ENCODE peak calls at places on chromosome 13, in seven cellular contexts. M, E, Q, B, L, G and A are unnamed samples.

GRCh38 chr13:22883961-22884360 is 296.8 kb upstream of the SGCG start:
- DNase-seq in M (no peak), E (no peak), Q (no peak), B (no peak), L (no peak), G (no peak), A (no peak)

GRCh38 chr13:44738463-44738862 is 162.3 kb upstream of the TSC22D1 start:
- DNase-seq in M (no peak), E (no peak), Q (no peak), B (no peak), L (no peak), G (no peak), A (no peak)

GRCh38 chr13:97574926-97575325 is 141.0 kb downstream of the RAP2A start:
- DNase-seq in M (no peak), E (peak), Q (peak), B (no peak), L (no peak), G (no peak), A (no peak)

GRCh38 chr13:78608705-78609463 is 5.5 kb upstream of the POU4F1 start:
- DNase-seq in M (no peak), E (no peak), Q (no peak), B (peak), L (no peak), G (no peak), A (no peak)

GRCh38 chr13:85509512-85509911 is 289.7 kb downstream of the SLITRK6 start:
- DNase-seq in M (no peak), E (no peak), Q (no peak), B (no peak), L (no peak), G (no peak), A (no peak)

GRCh38 chr13:43364210-43365041 is 341.0 kb downstream of the DNAJC15 start:
- DNase-seq in M (no peak), E (no peak), Q (no peak), B (no peak), L (no peak), G (no peak), A (no peak)

GRCh38 chr13:19597523-19597922 is 35.9 kb upstream of the MPHOSPH8 start:
- DNase-seq in M (no peak), E (no peak), Q (no peak), B (no peak), L (no peak), G (no peak), A (no peak)

GRCh38 chr13:90444232-90444631 is 903.3 kb upstream of the MIR17HG start:
- DNase-seq in M (no peak), E (no peak), Q (no peak), B (no peak), L (no peak), G (no peak), A (no peak)

GRCh38 chr13:32471187-32471922 is 43.4 kb upstream of the N4BP2L1 start:
- DNase-seq in M (no peak), E (no peak), Q (no peak), B (no peak), L (no peak), G (no peak), A (no peak)

GRCh38 chr13:83182845-83183244 is 699.4 kb downstream of the SLITRK1 start:
- DNase-seq in M (no peak), E (no peak), Q (no peak), B (no peak), L (no peak), G (no peak), A (no peak)

GRCh38 chr13:98206946-98207345 is 29.9 kb upstream of the RNF113B start:
- DNase-seq in M (no peak), E (no peak), Q (no peak), B (no peak), L (no peak), G (no peak), A (no peak)

GRCh38 chr13:34207872-34208271 is 389.9 kb downstream of the RFC3 start:
- DNase-seq in M (no peak), E (no peak), Q (no peak), B (no peak), L (no peak), G (no peak), A (no peak)

GRCh38 chr13:34208326-34208725 is 390.4 kb downstream of the RFC3 start:
- DNase-seq in M (no peak), E (no peak), Q (no peak), B (no peak), L (no peak), G (no peak), A (no peak)

GRCh38 chr13:34207334-34207733 is 389.4 kb downstream of the RFC3 start:
- DNase-seq in M (no peak), E (no peak), Q (no peak), B (no peak), L (no peak), G (no peak), A (no peak)
- TF ChIP-seq POLR2AphosphoS5 in M (no peak), E (no peak), Q (no peak), B (peak), L (no peak), G (no peak), A (no peak)

GRCh38 chr13:73035660-73036059 is 23.1 kb upstream of the KLF5 start:
- DNase-seq in M (no peak), E (no peak), Q (no peak), B (no peak), L (no peak), G (no peak), A (no peak)
- TF ChIP-seq TAF1 in M (no peak), E (no peak), Q (no peak), B (no peak), L (no peak), G (no peak), A (no peak)

GRCh38 chr13:27257648-27258253 is 6.4 kb downstream of the RPL21 start:
- DNase-seq in M (no peak), E (no peak), Q (no peak), B (no peak), L (no peak), G (no peak), A (no peak)
- TF ChIP-seq POLR2AphosphoS5 in M (peak), E (peak), Q (peak), B (peak), L (peak), G (peak), A (peak)

GRCh38 chr13:46119883-46120614 is 15.2 kb upstream of the CPB2 start:
- DNase-seq in M (peak), E (no peak), Q (no peak), B (no peak), L (no peak), G (no peak), A (no peak)
- TF ChIP-seq TAF1 in M (no peak), E (no peak), Q (no peak), B (no peak), L (no peak), G (no peak), A (no peak)

DNA sequence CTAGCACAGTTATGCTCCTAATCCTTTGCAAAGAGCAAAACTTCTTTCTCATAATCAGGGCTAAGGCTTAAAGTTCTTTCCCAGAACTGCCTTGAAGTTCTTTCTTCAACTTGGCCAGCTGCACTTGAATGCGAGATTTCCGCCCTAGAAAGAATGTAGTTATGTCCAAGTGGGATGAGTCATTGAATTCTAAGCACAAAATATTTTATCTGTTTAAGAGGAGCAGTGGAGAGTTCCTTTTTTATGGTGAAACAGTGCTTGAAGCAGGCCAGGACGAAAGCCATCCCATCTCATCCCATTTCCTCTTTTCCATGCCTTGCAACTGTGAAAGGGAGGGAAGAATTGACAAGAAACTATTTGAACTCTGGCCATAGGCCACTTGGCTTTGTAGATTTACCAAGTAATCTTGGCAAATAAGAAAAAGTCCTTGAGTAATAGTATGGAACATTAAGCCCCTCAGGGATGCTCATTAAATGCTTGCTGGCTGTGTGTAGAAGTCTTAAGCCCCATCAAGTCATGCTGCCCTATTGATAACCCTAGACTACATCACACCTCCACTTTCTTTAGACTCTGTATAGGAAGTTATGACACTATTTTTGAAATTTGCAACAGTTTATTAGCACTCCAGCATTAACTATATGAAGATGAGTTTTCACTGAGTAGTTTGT is 174.6 kb downstream of the KCTD12 start:
- DNase-seq in M (no peak), E (no peak), Q (no peak), B (no peak), L (no peak), G (no peak), A (no peak)
- TF ChIP-seq POLR2AphosphoS5 in M (no peak), E (no peak), Q (no peak), B (peak), L (no peak), G (no peak), A (no peak)

GRCh38 chr13:52925221-52925620 is 76.8 kb upstream of the PCDH8 start:
- DNase-seq in M (no peak), E (no peak), Q (no peak), B (no peak), L (no peak), G (no peak), A (no peak)

GRCh38 chr13:52924241-52925148 is 76.1 kb upstream of the PCDH8 start:
- DNase-seq in M (no peak), E (peak), Q (no peak), B (peak), L (no peak), G (no peak), A (no peak)

GRCh38 chr13:52926971-52927370 is 78.5 kb upstream of the PCDH8 start:
- DNase-seq in M (no peak), E (no peak), Q (no peak), B (no peak), L (no peak), G (no peak), A (no peak)

GRCh38 chr13:52922961-52923360 is 74.5 kb upstream of the PCDH8 start:
- DNase-seq in M (no peak), E (no peak), Q (no peak), B (no peak), L (no peak), G (no peak), A (no peak)

DNA sequence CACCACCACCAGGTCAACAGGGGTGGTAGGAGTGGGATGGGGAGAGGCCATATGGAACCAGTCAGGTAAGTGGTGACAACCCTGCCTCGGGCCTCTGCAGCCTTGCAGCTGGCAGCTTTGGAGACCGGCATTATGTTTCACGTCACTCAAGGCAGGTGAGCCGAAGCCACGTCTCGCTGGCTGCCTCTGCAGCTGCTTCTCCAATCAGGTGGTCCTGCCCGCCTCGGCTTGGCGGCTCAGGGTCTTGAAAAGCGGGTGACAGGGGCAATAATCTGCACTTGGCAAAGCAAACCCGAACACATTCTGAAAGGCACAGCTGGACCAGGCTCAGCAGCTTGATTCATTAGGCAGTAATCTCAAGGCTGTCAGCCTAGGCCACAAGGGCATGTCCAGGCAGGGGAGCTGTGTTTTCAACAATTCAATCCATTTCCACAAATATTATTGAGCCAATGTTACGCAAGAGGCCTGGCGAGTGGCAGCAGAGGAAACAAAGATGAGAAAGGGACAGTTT is 77.4 kb upstream of the PCDH8 start:
- DNase-seq in M (no peak), E (no peak), Q (no peak), B (no peak), L (no peak), G (no peak), A (no peak)
- TF ChIP-seq TAF1 in M (no peak), E (no peak), Q (no peak), B (no peak), L (no peak), G (no peak), A (no peak)

GRCh38 chr13:110432522-110432921 is 125.4 kb downstream of the COL4A2 start:
- DNase-seq in M (no peak), E (no peak), Q (no peak), B (peak), L (no peak), G (no peak), A (no peak)

GRCh38 chr13:110431425-110431824 is 124.3 kb downstream of the COL4A2 start:
- DNase-seq in M (no peak), E (no peak), Q (no peak), B (no peak), L (no peak), G (no peak), A (no peak)

GRCh38 chr13:110433014-110433413 is 125.9 kb downstream of the COL4A2 start:
- DNase-seq in M (no peak), E (no peak), Q (no peak), B (peak), L (no peak), G (no peak), A (no peak)

GRCh38 chr13:110431851-110432294 is 124.8 kb downstream of the COL4A2 start:
- DNase-seq in M (no peak), E (no peak), Q (no peak), B (peak), L (no peak), G (no peak), A (no peak)

GRCh38 chr13:110430391-110431338 is 123.6 kb downstream of the COL4A2 start:
- DNase-seq in M (no peak), E (no peak), Q (no peak), B (no peak), L (no peak), G (no peak), A (no peak)
- TF ChIP-seq POLR2AphosphoS5 in M (no peak), E (no peak), Q (no peak), B (no peak), L (no peak), G (no peak), A (no peak)

DNA sequence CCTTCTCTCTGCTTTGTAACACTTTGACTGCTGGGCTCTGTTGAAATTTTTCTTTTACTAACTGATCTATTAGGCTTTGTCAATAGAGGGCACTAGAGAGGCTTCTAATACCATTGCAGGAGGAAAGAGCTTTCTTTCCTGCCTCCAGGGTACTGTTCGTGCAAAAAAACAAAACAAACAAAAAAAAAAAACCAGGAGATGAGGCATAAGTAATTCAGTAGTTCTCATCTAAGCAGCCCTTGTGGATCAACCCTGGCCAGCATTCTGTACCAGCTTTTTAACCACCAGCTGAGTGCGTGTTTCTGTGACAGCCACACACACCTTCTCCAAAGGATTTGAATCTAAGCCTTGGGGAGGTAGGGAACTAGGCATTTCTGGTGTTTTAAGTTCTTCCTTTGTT is 1707.6 kb upstream of the SLC10A2 start:
- DNase-seq in M (no peak), E (peak), Q (no peak), B (peak), L (peak), G (no peak), A (no peak)
- TF ChIP-seq TAF1 in M (no peak), E (no peak), Q (no peak), B (no peak), L (no peak), G (no peak), A (no peak)

GRCh38 chr13:113654175-113654560 is 3.8 kb downstream of the ATP4B start:
- DNase-seq in M (no peak), E (no peak), Q (no peak), B (no peak), L (no peak), G (no peak), A (no peak)
- TF ChIP-seq POLR2AphosphoS5 in M (no peak), E (no peak), Q (no peak), B (no peak), L (no peak), G (no peak), A (no peak)